ENCODE peak calls at places on chromosome 3, in five cellular contexts. M, L, A, W and T are unnamed samples.
A peak's percentile ranks its signal among the peaks of the same experiment; 100 is the strongest.

GRCh38 chr3:41258239-41258800 is 59.0 kb downstream of the CTNNB1 start:
- DNase-seq in A (no peak), M (no peak), W (no peak), L (no peak), T (no peak)

GRCh38 chr3:165532851-165533250 is 304.4 kb downstream of the BCHE start:
- DNase-seq in M (no peak), A (no peak), W (no peak), L (no peak), T (no peak)

GRCh38 chr3:27319847-27320526 is 49.2 kb downstream of the NEK10 start:
- DNase-seq in M (no peak), W (no peak), A (no peak), L (no peak), T (no peak)

GRCh38 chr3:157201648-157202278 is 41.8 kb upstream of the CCNL1 start:
- DNase-seq in W (no peak), A (no peak), M (peak; percentile 33), L (no peak), T (no peak)

GRCh38 chr3:126314305-126315082 is 42.7 kb downstream of the KLF15 start:
- DNase-seq in W (no peak), A (no peak), M (no peak), L (no peak), T (no peak)

GRCh38 chr3:72782521-72782920 is 65.7 kb downstream of the SHQ1 start:
- DNase-seq in A (no peak), M (no peak), W (no peak), L (no peak), T (no peak)

GRCh38 chr3:169627073-169627472 is 36.4 kb downstream of the MECOM start:
- DNase-seq in W (no peak), A (no peak), L (no peak), M (no peak), T (no peak)

GRCh38 chr3:152349397-152349796 is 80.7 kb downstream of the MBNL1 start:
- DNase-seq in M (no peak), A (no peak), L (no peak), W (no peak), T (no peak)

GRCh38 chr3:14703791-14704190 is 28.9 kb downstream of the C3orf20 start:
- DNase-seq in A (no peak), W (no peak), M (no peak), L (no peak), T (no peak)

GRCh38 chr3:129625071-129625874 is 18.8 kb upstream of the PLXND1 start:
- DNase-seq in A (no peak), M (no peak), W (peak; percentile 60), L (no peak), T (no peak)

GRCh38 chr3:110905096-110905495 is 166.5 kb upstream of the NECTIN3 start:
- DNase-seq in M (no peak), W (no peak), A (no peak), L (no peak), T (no peak)

GRCh38 chr3:129989391-129989790 is 14.9 kb downstream of the TRH start:
- DNase-seq in W (no peak), A (no peak), L (no peak), M (no peak), T (no peak)

GRCh38 chr3:136267235-136267634 is 17.1 kb downstream of the PCCB start:
- DNase-seq in L (no peak), M (no peak), W (no peak), A (no peak), T (no peak)

GRCh38 chr3:48064292-48064829 is 48.1 kb upstream of the MAP4 start:
- DNase-seq in M (no peak), A (no peak), L (no peak), W (no peak), T (no peak)

GRCh38 chr3:134917631-134918030 is 122.6 kb downstream of the EPHB1 start:
- DNase-seq in A (no peak), L (no peak), M (no peak), W (no peak), T (no peak)

GRCh38 chr3:99119312-99119810 is 217.9 kb upstream of the DCBLD2 start:
- DNase-seq in W (no peak), L (no peak), M (no peak), A (no peak), T (no peak)

GRCh38 chr3:53030864-53031445 is 14.9 kb downstream of the SFMBT1 start:
- DNase-seq in W (peak; percentile 29), A (no peak), M (no peak), L (no peak), T (no peak)

GRCh38 chr3:143585720-143586456 is 262.4 kb downstream of the SLC9A9 start:
- DNase-seq in L (no peak), W (no peak), A (no peak), M (no peak), T (no peak)

GRCh38 chr3:49295489-49296058 is 18.5 kb upstream of the C3orf62 start:
- DNase-seq in A (no peak), W (peak; percentile 18), L (no peak), M (no peak), T (peak; percentile 18)

DNA sequence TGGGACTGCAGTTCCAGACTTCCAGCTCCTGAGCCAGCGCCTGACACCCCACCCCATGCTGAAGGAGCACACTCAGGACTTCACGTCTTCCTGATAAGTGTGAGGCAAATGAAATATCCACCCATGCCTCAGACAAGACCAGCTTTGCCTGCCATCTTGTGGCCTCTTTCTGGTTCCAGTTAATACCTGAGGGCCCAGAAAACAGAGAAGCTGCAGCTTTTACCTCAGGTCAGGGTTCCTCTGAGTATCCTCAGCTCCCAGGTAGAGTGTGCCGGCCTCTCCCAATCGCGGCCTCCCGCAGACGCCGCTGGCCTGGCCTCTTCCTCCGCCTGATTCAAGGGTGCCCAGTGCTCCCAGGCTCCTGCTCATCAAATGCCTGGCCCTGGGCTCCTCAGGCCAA is 5.1 kb upstream of the KLHL6 start:
- DNase-seq in L (no peak), A (no peak), M (no peak), W (no peak), T (peak; percentile 17)
- TF ChIP-seq CTCF in L (no peak), A (no peak), M (no peak), W (no peak), T (no peak)

DNA sequence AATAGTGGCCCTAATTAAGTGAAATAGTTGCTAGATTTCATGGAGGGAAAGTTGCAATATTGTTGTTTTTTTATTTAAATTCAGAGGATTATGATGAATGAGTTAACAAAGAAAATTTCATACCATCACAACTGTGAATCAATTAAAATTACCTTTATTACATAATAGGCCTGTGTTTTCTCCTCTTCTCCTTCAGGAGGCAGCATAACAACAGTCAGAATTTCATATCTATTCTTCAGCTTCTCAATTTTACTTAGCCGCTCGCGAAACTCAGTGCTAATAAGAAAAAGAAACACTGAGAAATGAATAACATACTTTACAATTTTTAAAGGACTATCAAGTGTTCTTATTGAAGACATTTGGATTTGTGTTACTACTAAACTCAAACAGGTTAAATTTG is 29.4 kb downstream of the TTC14 start:
- DNase-seq in L (no peak), W (no peak), M (no peak), A (no peak), T (no peak)
- TF ChIP-seq CTCF in L (no peak), W (no peak), M (peak; percentile 45), A (no peak), T (no peak)

DNA sequence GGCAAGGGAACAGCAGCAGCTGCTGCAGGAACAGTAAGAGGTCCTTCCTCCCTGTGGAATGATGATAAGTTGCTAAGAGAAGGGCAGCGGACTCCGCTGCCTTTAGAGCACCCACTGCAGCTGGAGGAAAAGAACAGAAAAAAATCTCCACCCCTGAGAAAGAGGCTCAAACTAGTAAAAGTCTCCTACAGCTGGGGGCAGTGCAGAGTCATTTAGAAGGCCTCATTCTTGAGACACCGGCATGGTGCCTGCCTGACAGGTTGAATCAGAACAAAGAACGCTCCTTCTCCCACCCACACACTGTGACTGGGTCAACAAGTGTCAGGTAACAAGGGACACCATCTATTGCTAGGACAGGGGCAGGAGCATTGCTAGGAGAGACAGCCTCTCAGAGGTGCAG is 188.4 kb downstream of the ABHD5 start:
- DNase-seq in L (no peak), M (no peak), A (no peak), W (peak; percentile 76), T (peak; percentile 30)
- TF ChIP-seq CTCF in L (no peak), M (no peak), A (no peak), W (peak; percentile 28), T (no peak)

DNA sequence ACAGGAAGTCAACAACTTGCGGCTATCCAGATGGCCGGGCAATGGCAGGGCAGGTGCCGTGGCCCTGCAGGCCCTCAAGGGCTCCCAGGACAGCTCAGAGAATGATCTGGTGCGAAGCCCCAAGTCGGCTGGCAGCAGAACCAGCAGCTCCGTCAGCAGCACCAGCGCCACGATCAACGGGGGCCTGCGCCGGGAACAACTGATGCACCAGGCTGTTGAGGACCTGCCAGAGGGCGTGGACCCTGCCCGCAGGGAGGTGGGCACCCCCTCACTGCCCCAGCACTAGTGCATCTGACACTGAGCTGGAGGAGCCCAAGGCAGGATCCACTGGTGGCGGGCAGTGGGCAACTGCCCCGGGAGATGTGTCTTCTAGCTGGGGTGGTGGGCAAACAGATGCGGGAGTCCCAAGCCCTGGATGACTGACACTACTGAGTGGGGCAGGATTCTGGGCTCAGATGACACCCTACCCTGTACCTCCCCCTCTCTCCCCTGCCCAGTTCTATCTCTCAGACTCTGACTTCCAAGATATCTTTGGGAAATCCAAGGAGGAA is 15.9 kb downstream of the VILL start:
- DNase-seq in W (no peak), A (no peak), L (no peak), M (no peak), T (no peak)
- TF ChIP-seq CTCF in W (no peak), A (no peak), L (no peak), M (no peak), T (no peak)

GRCh38 chr3:29141912-29142262 is 139.0 kb upstream of the RBMS3 start:
- DNase-seq in M (no peak), W (no peak), A (no peak), L (no peak), T (no peak)

GRCh38 chr3:29144807-29145206 is 136.1 kb upstream of the RBMS3 start:
- DNase-seq in L (no peak), W (no peak), A (peak; percentile 28), M (no peak), T (no peak)

GRCh38 chr3:29145370-29145769 is 135.5 kb upstream of the RBMS3 start:
- DNase-seq in L (no peak), W (no peak), A (no peak), M (no peak), T (no peak)

GRCh38 chr3:29143151-29143550 is 137.7 kb upstream of the RBMS3 start:
- DNase-seq in L (no peak), M (no peak), W (no peak), A (no peak), T (no peak)

GRCh38 chr3:29144361-29144760 is 136.5 kb upstream of the RBMS3 start:
- DNase-seq in A (no peak), M (no peak), W (no peak), L (no peak), T (no peak)
- TF ChIP-seq CTCF in A (no peak), M (no peak), W (no peak), L (no peak), T (no peak)

GRCh38 chr3:164393171-164393570 is 685.1 kb downstream of the SI start:
- DNase-seq in W (no peak), L (no peak), A (no peak), M (no peak), T (no peak)

GRCh38 chr3:164387236-164387635 is 691.1 kb downstream of the SI start:
- DNase-seq in W (no peak), L (no peak), M (no peak), A (no peak), T (no peak)

GRCh38 chr3:164390046-164390445 is 688.2 kb downstream of the SI start:
- DNase-seq in W (no peak), A (no peak), L (no peak), M (no peak), T (no peak)
- TF ChIP-seq CTCF in W (peak; percentile 24), A (no peak), L (no peak), M (no peak), T (peak; percentile 63)